ENCODE peak calls at places on chromosomes 5 and 9, in five cellular contexts. One of them, this sample, is unnamed.

GRCh38 chr9:36443581-36443980 is 43.5 kb upstream of the RNF38 start:
- DNase-seq in K562: no peak
- DNase-seq in GM12878: no peak
- DNase-seq in SK-N-SH: no peak
- DNase-seq in HepG2: no peak
- DNase-seq in this sample: no peak

GRCh38 chr5:4802044-4802443 is 338.1 kb upstream of the ADAMTS16 start:
- DNase-seq in HepG2: no peak
- DNase-seq in K562: no peak
- DNase-seq in GM12878: no peak
- DNase-seq in SK-N-SH: no peak
- DNase-seq in this sample: no peak

GRCh38 chr5:149283611-149284480 is 12.2 kb downstream of the AFAP1L1 start:
- DNase-seq in K562: no peak
- DNase-seq in SK-N-SH: no peak
- DNase-seq in GM12878: no peak
- DNase-seq in HepG2: no peak
- DNase-seq in this sample: no peak

GRCh38 chr5:84383816-84384603 is 670 bp downstream of the EDIL3 start:
- DNase-seq in GM12878: no peak
- DNase-seq in SK-N-SH: peak; percentile 51
- DNase-seq in K562: no peak
- DNase-seq in HepG2: no peak
- DNase-seq in this sample: no peak

GRCh38 chr5:115472601-115473000 is 72.0 kb downstream of the FEM1C start:
- DNase-seq in GM12878: no peak
- DNase-seq in SK-N-SH: no peak
- DNase-seq in HepG2: no peak
- DNase-seq in K562: no peak
- DNase-seq in this sample: no peak

GRCh38 chr5:159504857-159505304 is 174.6 kb upstream of the IL12B start:
- DNase-seq in HepG2: no peak
- DNase-seq in SK-N-SH: no peak
- DNase-seq in GM12878: no peak
- DNase-seq in K562: no peak
- DNase-seq in this sample: no peak

GRCh38 chr5:68012429-68012828 is 203.1 kb upstream of the PIK3R1 start:
- DNase-seq in K562: no peak
- DNase-seq in HepG2: no peak
- DNase-seq in SK-N-SH: no peak
- DNase-seq in GM12878: no peak
- DNase-seq in this sample: no peak

GRCh38 chr5:171863928-171864327 is 78.3 kb downstream of the SMIM23 start:
- DNase-seq in SK-N-SH: no peak
- DNase-seq in HepG2: no peak
- DNase-seq in K562: no peak
- DNase-seq in GM12878: no peak
- DNase-seq in this sample: no peak

GRCh38 chr9:120571443-120572257 is 8.3 kb downstream of the CDK5RAP2 start:
- DNase-seq in GM12878: no peak
- DNase-seq in SK-N-SH: peak; percentile 36
- DNase-seq in HepG2: peak; percentile 99
- DNase-seq in K562: no peak
- DNase-seq in this sample: no peak

GRCh38 chr9:131660466-131661405 is 79.1 kb downstream of the RAPGEF1 start:
- DNase-seq in GM12878: no peak
- DNase-seq in SK-N-SH: no peak
- DNase-seq in HepG2: no peak
- DNase-seq in K562: no peak
- DNase-seq in this sample: no peak

GRCh38 chr9:105307731-105308130 is 63.3 kb downstream of the SLC44A1 start:
- DNase-seq in K562: no peak
- DNase-seq in GM12878: no peak
- DNase-seq in HepG2: no peak
- DNase-seq in SK-N-SH: no peak
- DNase-seq in this sample: no peak

GRCh38 chr9:114181583-114182409 is 26.5 kb downstream of the COL27A1 start:
- DNase-seq in HepG2: no peak
- DNase-seq in SK-N-SH: no peak
- DNase-seq in K562: no peak
- DNase-seq in GM12878: no peak
- DNase-seq in this sample: no peak

GRCh38 chr9:16368425-16369087 is 501.9 kb downstream of the BNC2 start:
- DNase-seq in K562: no peak
- DNase-seq in GM12878: no peak
- DNase-seq in HepG2: no peak
- DNase-seq in SK-N-SH: no peak
- DNase-seq in this sample: no peak

GRCh38 chr5:117829646-117830045 is 1158.7 kb downstream of the DTWD2 start:
- DNase-seq in K562: no peak
- DNase-seq in HepG2: no peak
- DNase-seq in SK-N-SH: no peak
- DNase-seq in GM12878: no peak
- DNase-seq in this sample: no peak

GRCh38 chr5:71939452-71939932 is 167.8 kb upstream of the MAP1B start:
- DNase-seq in SK-N-SH: peak; percentile 22
- DNase-seq in K562: no peak
- DNase-seq in HepG2: no peak
- DNase-seq in GM12878: no peak
- DNase-seq in this sample: no peak

GRCh38 chr5:57853929-57854697 is 371.5 kb upstream of the ACTBL2 start:
- DNase-seq in SK-N-SH: no peak
- DNase-seq in GM12878: no peak
- DNase-seq in HepG2: no peak
- DNase-seq in K562: no peak
- DNase-seq in this sample: no peak

GRCh38 chr9:2214707-2215106 is 199.6 kb downstream of the SMARCA2 start:
- DNase-seq in GM12878: no peak
- DNase-seq in K562: no peak
- DNase-seq in SK-N-SH: peak; percentile 49
- DNase-seq in HepG2: no peak
- DNase-seq in this sample: no peak

GRCh38 chr9:127489471-127490115 is 38.3 kb downstream of the LRSAM1 start:
- DNase-seq in K562: peak; percentile 31
- DNase-seq in SK-N-SH: peak; percentile 71
- DNase-seq in HepG2: no peak
- DNase-seq in GM12878: no peak
- DNase-seq in this sample: no peak

GRCh38 chr5:78569441-78569840 is 79.1 kb downstream of the LHFPL2 start:
- DNase-seq in HepG2: no peak
- DNase-seq in SK-N-SH: no peak
- DNase-seq in GM12878: no peak
- DNase-seq in K562: no peak
- DNase-seq in this sample: no peak

GRCh38 chr9:132878695-132879064 is at the start of gene SPACA9:
- DNase-seq in K562: peak; percentile 90
- DNase-seq in HepG2: no peak
- DNase-seq in SK-N-SH: peak; percentile 89
- DNase-seq in GM12878: no peak
- DNase-seq in this sample: peak; percentile 10

GRCh38 chr5:168346417-168346816 is 55.0 kb downstream of the WWC1 start:
- DNase-seq in K562: no peak
- DNase-seq in GM12878: no peak
- DNase-seq in HepG2: no peak
- DNase-seq in SK-N-SH: no peak
- DNase-seq in this sample: no peak

GRCh38 chr5:112995764-112996618 is 19.4 kb downstream of the DCP2 start:
- DNase-seq in K562: peak; percentile 49
- DNase-seq in SK-N-SH: peak; percentile 56
- DNase-seq in GM12878: no peak
- DNase-seq in HepG2: peak; percentile 50
- DNase-seq in this sample: peak; percentile 42

GRCh38 chr5:133251296-133252132 is 199.7 kb downstream of the HSPA4 start:
- DNase-seq in HepG2: peak; percentile 37
- DNase-seq in SK-N-SH: no peak
- DNase-seq in GM12878: no peak
- DNase-seq in K562: no peak
- DNase-seq in this sample: no peak

GRCh38 chr9:110580850-110581249 is 1.3 kb upstream of the SVEP1 start:
- DNase-seq in SK-N-SH: no peak
- DNase-seq in HepG2: no peak
- DNase-seq in GM12878: no peak
- DNase-seq in K562: no peak
- DNase-seq in this sample: no peak

GRCh38 chr5:65191554-65192126 is 290.1 kb downstream of the ADAMTS6 start:
- DNase-seq in K562: no peak
- DNase-seq in SK-N-SH: no peak
- DNase-seq in GM12878: no peak
- DNase-seq in HepG2: no peak
- DNase-seq in this sample: no peak

GRCh38 chr5:82336566-82337351 is 58.6 kb upstream of the RPS23 start:
- DNase-seq in SK-N-SH: no peak
- DNase-seq in GM12878: no peak
- DNase-seq in K562: no peak
- DNase-seq in HepG2: no peak
- DNase-seq in this sample: no peak

GRCh38 chr9:126886194-126886830 is 25.9 kb downstream of the ZBTB34 start:
- DNase-seq in K562: no peak
- DNase-seq in GM12878: no peak
- DNase-seq in HepG2: no peak
- DNase-seq in SK-N-SH: no peak
- DNase-seq in this sample: no peak

GRCh38 chr5:135490245-135491037 is 38.3 kb upstream of the TIFAB start:
- DNase-seq in SK-N-SH: no peak
- DNase-seq in K562: no peak
- DNase-seq in GM12878: no peak
- DNase-seq in HepG2: no peak
- DNase-seq in this sample: no peak
- TF ChIP-seq ZBTB33 in SK-N-SH: no peak
- TF ChIP-seq ZBTB33 in K562: peak; percentile 51
- TF ChIP-seq ZBTB33 in GM12878: no peak
- TF ChIP-seq ZBTB33 in HepG2: no peak
- TF ChIP-seq ZBTB33 in this sample: no peak

GRCh38 chr5:59198832-59199231 is 616.0 kb downstream of the RAB3C start:
- DNase-seq in SK-N-SH: no peak
- DNase-seq in GM12878: no peak
- DNase-seq in HepG2: no peak
- DNase-seq in K562: no peak
- DNase-seq in this sample: no peak

GRCh38 chr5:59199868-59200267 is 617.0 kb downstream of the RAB3C start:
- DNase-seq in HepG2: no peak
- DNase-seq in GM12878: no peak
- DNase-seq in SK-N-SH: no peak
- DNase-seq in K562: no peak
- DNase-seq in this sample: no peak

GRCh38 chr5:59193616-59194319 is 610.9 kb downstream of the RAB3C start:
- DNase-seq in K562: no peak
- DNase-seq in SK-N-SH: no peak
- DNase-seq in GM12878: no peak
- DNase-seq in HepG2: no peak
- DNase-seq in this sample: no peak

GRCh38 chr5:59197911-59198310 is 615.0 kb downstream of the RAB3C start:
- DNase-seq in GM12878: no peak
- DNase-seq in SK-N-SH: no peak
- DNase-seq in K562: no peak
- DNase-seq in HepG2: no peak
- DNase-seq in this sample: no peak

GRCh38 chr5:59198365-59198764 is 615.5 kb downstream of the RAB3C start:
- DNase-seq in SK-N-SH: no peak
- DNase-seq in GM12878: no peak
- DNase-seq in K562: no peak
- DNase-seq in HepG2: no peak
- DNase-seq in this sample: no peak
- TF ChIP-seq ZBTB33 in SK-N-SH: no peak
- TF ChIP-seq ZBTB33 in GM12878: no peak
- TF ChIP-seq ZBTB33 in K562: no peak
- TF ChIP-seq ZBTB33 in HepG2: no peak
- TF ChIP-seq ZBTB33 in this sample: no peak

GRCh38 chr5:179720222-179720621 is 12.4 kb upstream of the MAML1 start:
- DNase-seq in GM12878: no peak
- DNase-seq in HepG2: no peak
- DNase-seq in K562: no peak
- DNase-seq in SK-N-SH: no peak
- DNase-seq in this sample: no peak
- TF ChIP-seq ZBTB33 in GM12878: no peak
- TF ChIP-seq ZBTB33 in HepG2: no peak
- TF ChIP-seq ZBTB33 in K562: no peak
- TF ChIP-seq ZBTB33 in SK-N-SH: no peak
- TF ChIP-seq ZBTB33 in this sample: no peak

GRCh38 chr9:94937214-94937903 is 210.9 kb downstream of the AOPEP start:
- DNase-seq in K562: peak; percentile 69
- DNase-seq in HepG2: no peak
- DNase-seq in GM12878: no peak
- DNase-seq in SK-N-SH: no peak
- DNase-seq in this sample: no peak
- TF ChIP-seq ZBTB33 in K562: no peak
- TF ChIP-seq ZBTB33 in HepG2: no peak
- TF ChIP-seq ZBTB33 in GM12878: no peak
- TF ChIP-seq ZBTB33 in SK-N-SH: no peak
- TF ChIP-seq ZBTB33 in this sample: no peak

This sample was measured in HCT116.